ENCODE peak calls at places on chromosome 13, in four cellular contexts. E, P, U and Q are unnamed samples. For H3K36me3, the result is how much of the 10 kb centered on the place peaks cover.

GRCh38 chr13:97781891-97782305 is 171.6 kb upstream of the IPO5 start:
- DNase-seq in E (no peak), P (no peak), U (no peak), Q (no peak)

GRCh38 chr13:42970824-42971669 is 21.0 kb downstream of the EPSTI1 start:
- DNase-seq in E (peak), P (peak), U (no peak), Q (peak)

GRCh38 chr13:106372199-106373160 is 163.0 kb downstream of the EFNB2 start:
- DNase-seq in E (no peak), P (no peak), U (no peak), Q (peak)

GRCh38 chr13:95676100-95676774 is 702 bp upstream of the DNAJC3 start:
- DNase-seq in E (no peak), P (no peak), U (no peak), Q (peak)

GRCh38 chr13:72144625-72145024 is 277.6 kb upstream of the DACH1 start:
- DNase-seq in E (no peak), P (no peak), U (no peak), Q (no peak)

GRCh38 chr13:32940601-32941000 is 75.6 kb upstream of the KL start:
- DNase-seq in E (no peak), P (peak), U (no peak), Q (peak)

GRCh38 chr13:27927444-27928352 is 7.9 kb downstream of the PDX1 start:
- DNase-seq in E (peak), P (no peak), U (no peak), Q (no peak)

GRCh38 chr13:32284927-32285632 is 30.1 kb downstream of the ZAR1L start:
- DNase-seq in E (peak), P (peak), U (no peak), Q (peak)

GRCh38 chr13:41085961-41086360 is 24.7 kb downstream of the WBP4 start:
- DNase-seq in E (peak), P (no peak), U (no peak), Q (no peak)

GRCh38 chr13:97124237-97124636 is 97.9 kb upstream of the MBNL2 start:
- DNase-seq in E (no peak), P (no peak), U (no peak), Q (no peak)

GRCh38 chr13:43235028-43235427 is 211.6 kb downstream of the DNAJC15 start:
- DNase-seq in E (no peak), P (no peak), U (no peak), Q (no peak)

GRCh38 chr13:47480121-47480520 is 521.0 kb downstream of the SUCLA2 start:
- DNase-seq in E (no peak), P (no peak), U (no peak), Q (peak)

GRCh38 chr13:75541287-75541686 is 3.6 kb upstream of the COMMD6 start:
- DNase-seq in E (no peak), P (no peak), U (no peak), Q (no peak)

GRCh38 chr13:43232866-43233265 is 209.5 kb downstream of the DNAJC15 start:
- DNase-seq in E (no peak), P (no peak), U (no peak), Q (peak)

GRCh38 chr13:66665991-66666390 is 564.1 kb downstream of the PCDH9 start:
- DNase-seq in E (peak), P (peak), U (no peak), Q (peak)

GRCh38 chr13:112067871-112068305 is 939 bp downstream of the SOX1 start:
- DNase-seq in E (peak), P (peak), U (no peak), Q (no peak)

GRCh38 chr13:65595881-65596280 is 1634.3 kb downstream of the PCDH9 start:
- DNase-seq in E (no peak), P (no peak), U (no peak), Q (peak)

GRCh38 chr13:49731766-49732165 is 40.5 kb upstream of the EBPL start:
- DNase-seq in E (no peak), P (no peak), U (no peak), Q (peak)

GRCh38 chr13:79128158-79128557 is 277.9 kb downstream of the RBM26 start:
- DNase-seq in E (no peak), P (no peak), U (no peak), Q (peak)

GRCh38 chr13:79780240-79780639 is 299.3 kb downstream of the NDFIP2 start:
- DNase-seq in E (peak), P (no peak), U (no peak), Q (peak)

GRCh38 chr13:33079960-33080359 is 63.7 kb downstream of the KL start:
- DNase-seq in E (no peak), P (no peak), U (no peak), Q (no peak)

GRCh38 chr13:87671031-87671823 is at the start of gene SLITRK5:
- DNase-seq in E (peak), P (peak), U (no peak), Q (peak)

GRCh38 chr13:37187110-37187509 is 81.6 kb upstream of the CSNK1A1L start:
- DNase-seq in E (no peak), P (no peak), U (no peak), Q (peak)

GRCh38 chr13:90032841-90033493 is 1314.5 kb upstream of the MIR17HG start:
- DNase-seq in E (peak), P (no peak), U (no peak), Q (no peak)

GRCh38 chr13:85108356-85108755 is 690.9 kb downstream of the SLITRK6 start:
- DNase-seq in E (no peak), P (no peak), U (no peak), Q (no peak)

GRCh38 chr13:34034411-34034810 is 216.5 kb downstream of the RFC3 start:
- DNase-seq in E (no peak), P (no peak), U (no peak), Q (no peak)

GRCh38 chr13:47415048-47415447 is 518.2 kb upstream of the HTR2A start:
- DNase-seq in E (no peak), P (no peak), U (no peak), Q (peak)

GRCh38 chr13:33401238-33401637 is 115.7 kb upstream of the STARD13 start:
- DNase-seq in E (no peak), P (no peak), U (no peak), Q (no peak)

DNA sequence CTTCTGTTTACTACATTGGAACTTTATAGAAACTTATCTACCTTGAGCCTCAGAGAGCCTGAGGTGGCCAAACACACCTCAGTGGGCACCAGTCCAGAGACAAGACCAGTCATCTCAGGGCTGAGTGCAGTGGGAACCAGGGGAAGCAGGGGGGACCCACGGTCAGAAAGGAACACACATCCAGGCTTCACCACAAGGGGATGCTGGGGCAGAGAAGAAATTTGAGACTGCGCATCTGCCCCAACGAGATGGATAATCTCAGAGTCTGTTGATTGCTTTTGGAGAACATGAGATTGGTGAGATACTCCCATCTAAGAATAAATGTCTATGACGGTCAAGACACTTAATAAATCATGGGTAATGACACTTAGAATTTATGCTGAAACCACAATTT is 98.7 kb downstream of the DOCK9 start:
- DNase-seq in E (no peak), P (no peak), U (no peak), Q (no peak)
- H3K36me3 ChIP-seq in E (under half), P (under half), U (under half), Q (under half)

GRCh38 chr13:114053026-114053425 is 79.2 kb upstream of the C13orf46 start:
- DNase-seq in E (no peak), P (no peak), U (no peak), Q (peak)
- H3K36me3 ChIP-seq in E (under half), P (under half), U (under half), Q (under half)

GRCh38 chr13:113828282-113828825 is 35.5 kb downstream of the GAS6 start:
- DNase-seq in E (no peak), P (no peak), U (no peak), Q (no peak)

GRCh38 chr13:113823771-113824170 is 40.1 kb downstream of the GAS6 start:
- DNase-seq in E (no peak), P (no peak), U (no peak), Q (no peak)

GRCh38 chr13:113822956-113823744 is 40.7 kb downstream of the GAS6 start:
- DNase-seq in E (no peak), P (no peak), U (no peak), Q (no peak)

GRCh38 chr13:113825851-113826250 is 38.0 kb downstream of the GAS6 start:
- DNase-seq in E (no peak), P (no peak), U (no peak), Q (no peak)

DNA sequence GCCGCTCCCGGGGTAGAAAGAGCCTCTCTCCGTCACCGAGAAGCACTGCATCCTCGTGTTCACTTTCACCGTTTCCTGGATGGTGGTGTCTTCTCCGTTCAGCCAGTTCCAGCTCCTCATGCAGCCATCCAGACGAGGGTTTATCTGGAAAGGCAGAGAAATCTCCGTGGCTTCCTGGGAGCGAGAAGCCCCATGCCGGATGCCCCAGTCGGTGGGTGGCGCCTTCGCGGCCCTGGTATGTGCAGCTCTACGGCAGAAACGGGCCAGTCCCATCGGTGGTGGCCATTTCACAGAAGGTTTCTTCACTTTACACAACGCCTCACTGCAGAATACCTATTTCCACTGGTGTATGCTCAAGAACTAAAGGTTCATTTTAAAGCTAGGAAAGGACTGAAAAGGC is 36.9 kb downstream of the GAS6 start:
- DNase-seq in E (no peak), P (no peak), U (no peak), Q (no peak)
- H3K36me3 ChIP-seq in E (under half), P (under half), U (half or more), Q (under half)

GRCh38 chr13:19845758-19846157 is 17.7 kb downstream of the ZMYM5 start:
- DNase-seq in E (no peak), P (no peak), U (peak), Q (peak)
- H3K36me3 ChIP-seq in E (under half), P (under half), U (under half), Q (under half)

GRCh38 chr13:77013853-77014542 is 13.0 kb downstream of the FBXL3 start:
- DNase-seq in E (no peak), P (no peak), U (no peak), Q (no peak)

DNA sequence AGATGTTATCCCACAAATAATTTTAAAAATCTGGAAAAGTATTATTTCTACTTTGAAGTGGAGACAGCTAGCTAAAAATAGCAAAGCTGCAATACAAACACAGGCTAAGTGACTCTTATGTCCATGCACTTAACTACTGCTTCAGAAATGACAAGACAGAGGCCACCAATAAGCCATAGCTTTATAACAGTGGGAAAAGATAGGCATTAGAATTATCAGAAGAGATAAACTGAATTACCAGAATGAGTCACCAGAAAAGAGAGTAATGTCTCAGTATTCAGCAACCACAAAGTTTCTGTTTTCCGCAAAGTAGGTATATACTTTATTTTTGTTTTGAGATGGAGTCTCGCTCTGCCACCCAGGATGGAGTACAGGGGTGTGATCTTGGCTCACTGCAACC is 17.1 kb downstream of the CLN5 start:
- DNase-seq in E (no peak), P (peak), U (no peak), Q (no peak)
- H3K36me3 ChIP-seq in E (under half), P (under half), U (half or more), Q (under half)

GRCh38 chr13:110663491-110663890 is 42.4 kb downstream of the CARS2 start:
- DNase-seq in E (no peak), P (no peak), U (no peak), Q (no peak)

GRCh38 chr13:110663044-110663443 is 42.9 kb downstream of the CARS2 start:
- DNase-seq in E (no peak), P (no peak), U (no peak), Q (no peak)

GRCh38 chr13:110664074-110664473 is 41.8 kb downstream of the CARS2 start:
- DNase-seq in E (no peak), P (no peak), U (no peak), Q (no peak)

GRCh38 chr13:110661256-110661655 is 44.7 kb downstream of the CARS2 start:
- DNase-seq in E (no peak), P (no peak), U (no peak), Q (peak)

GRCh38 chr13:110662105-110662504 is 43.8 kb downstream of the CARS2 start:
- DNase-seq in E (no peak), P (no peak), U (no peak), Q (no peak)
- H3K36me3 ChIP-seq in E (under half), P (under half), U (under half), Q (under half)

GRCh38 chr13:20981370-20982095 is 79.0 kb upstream of the XPO4 start:
- DNase-seq in E (no peak), P (no peak), U (no peak), Q (no peak)
- H3K36me3 ChIP-seq in E (under half), P (under half), U (under half), Q (under half)